ENCODE peak calls at places on chromosomes 2 and 18, in eight cellular contexts. V is transverse colon; D is cardiac muscle cell; O is SJCRH30; A is psoas muscle; M is left ventricle myocardium inferior; P is GM23248; Z is CD4-positive, CD25-positive, alpha-beta regulatory T cell. I is an unnamed sample. For H3K4me1, the result is how much of the 10 kb centered on the place peaks cover.

GRCh38 chr18:3332376-3332775 is 70.4 kb downstream of the MYL12B start:
- DNase-seq in V (no peak), D (peak), O (no peak), A (no peak), M (no peak), P (peak), Z (no peak), I (no peak)

GRCh38 chr2:160510617-160511016 is 17.0 kb upstream of the RBMS1 start:
- DNase-seq in V (no peak), D (peak), O (peak), A (no peak), M (no peak), P (peak), Z (no peak), I (no peak)

GRCh38 chr2:113253453-113253852 is 25.3 kb downstream of the PAX8 start:
- DNase-seq in V (no peak), D (no peak), O (no peak), A (no peak), M (no peak), P (no peak), Z (no peak), I (no peak)

GRCh38 chr2:111037136-111037535 is 83.6 kb upstream of the BCL2L11 start:
- DNase-seq in V (no peak), D (no peak), O (no peak), A (no peak), M (no peak), P (no peak), Z (no peak), I (no peak)

GRCh38 chr2:95260028-95261023 is 13.9 kb upstream of the PROM2 start:
- DNase-seq in V (no peak), D (peak), O (no peak), A (no peak), M (no peak), P (peak), Z (no peak), I (no peak)

GRCh38 chr2:233740875-233741274 is 12.0 kb downstream of the UGT1A3 start:
- DNase-seq in V (no peak), D (no peak), O (no peak), A (no peak), M (no peak), P (no peak), Z (no peak), I (no peak)

GRCh38 chr2:65382776-65383357 is 49.5 kb downstream of the SPRED2 start:
- DNase-seq in V (peak), D (peak), O (peak), A (peak), M (peak), P (peak), Z (peak), I (peak)

GRCh38 chr18:11183621-11184020 is 34.3 kb upstream of the PIEZO2 start:
- DNase-seq in V (no peak), D (no peak), O (no peak), A (no peak), M (no peak), P (peak), Z (no peak), I (no peak)

GRCh38 chr18:22838639-22839487 is 94.3 kb upstream of the RBBP8 start:
- DNase-seq in V (no peak), D (no peak), O (no peak), A (no peak), M (no peak), P (no peak), Z (peak), I (no peak)

GRCh38 chr18:48552130-48552529 is 13.3 kb downstream of the CTIF start:
- DNase-seq in V (no peak), D (no peak), O (no peak), A (no peak), M (no peak), P (no peak), Z (no peak), I (no peak)

GRCh38 chr2:36439084-36439483 is 83.5 kb downstream of the CRIM1 start:
- DNase-seq in V (no peak), D (no peak), O (no peak), A (no peak), M (no peak), P (no peak), Z (no peak), I (no peak)

GRCh38 chr2:36438454-36438977 is 82.9 kb downstream of the CRIM1 start:
- DNase-seq in V (no peak), D (peak), O (peak), A (no peak), M (no peak), P (peak), Z (no peak), I (no peak)

GRCh38 chr2:36441816-36442215 is 86.2 kb downstream of the CRIM1 start:
- DNase-seq in V (no peak), D (peak), O (no peak), A (no peak), M (no peak), P (peak), Z (no peak), I (no peak)

GRCh38 chr2:36444206-36444605 is 88.6 kb downstream of the CRIM1 start:
- DNase-seq in V (no peak), D (no peak), O (no peak), A (no peak), M (no peak), P (no peak), Z (no peak), I (no peak)

DNA sequence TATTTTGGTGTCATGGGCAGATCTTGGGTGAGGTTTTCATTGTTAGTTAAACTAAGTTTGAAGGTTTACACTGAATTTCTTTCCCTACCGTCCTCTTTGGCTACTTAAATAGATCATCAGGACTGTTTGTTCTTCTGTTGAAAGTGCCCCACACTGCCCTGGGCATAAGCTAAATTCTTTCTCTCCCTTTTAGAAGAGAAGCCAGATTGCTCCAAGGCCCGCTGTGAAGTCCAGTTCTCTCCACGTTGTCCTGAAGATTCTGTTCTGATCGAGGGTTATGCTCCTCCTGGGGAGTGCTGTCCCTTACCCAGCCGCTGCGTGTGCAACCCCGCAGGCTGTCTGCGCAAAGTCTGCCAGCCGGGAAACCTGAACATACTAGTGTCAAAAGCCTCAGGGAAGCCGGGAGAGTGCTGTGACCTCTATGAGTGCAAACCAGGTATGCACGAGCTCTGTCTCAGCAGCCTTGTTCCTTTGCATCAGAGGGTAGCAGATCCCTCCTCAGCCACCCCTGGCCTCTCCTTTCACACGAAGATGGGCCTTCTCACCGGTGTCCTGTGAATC is 85.6 kb downstream of the CRIM1 start:
- DNase-seq in V (no peak), D (no peak), O (no peak), A (no peak), M (no peak), P (no peak), Z (no peak), I (no peak)
- H3K4me1 ChIP-seq in V (under half), D (under half), O (under half), A (under half), M (under half), P (half or more), Z (under half), I (under half)

GRCh38 chr2:126657146-126657635 is 1.2 kb downstream of the GYPC start:
- DNase-seq in V (peak), D (peak), O (peak), A (peak), M (peak), P (peak), Z (peak), I (peak)

GRCh38 chr2:126655066-126655465 is 892 bp upstream of the GYPC start:
- DNase-seq in V (no peak), D (no peak), O (peak), A (no peak), M (no peak), P (peak), Z (peak), I (no peak)

GRCh38 chr2:126657636-126658315 is 1.8 kb downstream of the GYPC start:
- DNase-seq in V (peak), D (peak), O (peak), A (peak), M (peak), P (peak), Z (peak), I (peak)

GRCh38 chr2:126655500-126656310 is at the start of gene GYPC:
- DNase-seq in V (peak), D (peak), O (peak), A (peak), M (peak), P (peak), Z (peak), I (peak)

DNA sequence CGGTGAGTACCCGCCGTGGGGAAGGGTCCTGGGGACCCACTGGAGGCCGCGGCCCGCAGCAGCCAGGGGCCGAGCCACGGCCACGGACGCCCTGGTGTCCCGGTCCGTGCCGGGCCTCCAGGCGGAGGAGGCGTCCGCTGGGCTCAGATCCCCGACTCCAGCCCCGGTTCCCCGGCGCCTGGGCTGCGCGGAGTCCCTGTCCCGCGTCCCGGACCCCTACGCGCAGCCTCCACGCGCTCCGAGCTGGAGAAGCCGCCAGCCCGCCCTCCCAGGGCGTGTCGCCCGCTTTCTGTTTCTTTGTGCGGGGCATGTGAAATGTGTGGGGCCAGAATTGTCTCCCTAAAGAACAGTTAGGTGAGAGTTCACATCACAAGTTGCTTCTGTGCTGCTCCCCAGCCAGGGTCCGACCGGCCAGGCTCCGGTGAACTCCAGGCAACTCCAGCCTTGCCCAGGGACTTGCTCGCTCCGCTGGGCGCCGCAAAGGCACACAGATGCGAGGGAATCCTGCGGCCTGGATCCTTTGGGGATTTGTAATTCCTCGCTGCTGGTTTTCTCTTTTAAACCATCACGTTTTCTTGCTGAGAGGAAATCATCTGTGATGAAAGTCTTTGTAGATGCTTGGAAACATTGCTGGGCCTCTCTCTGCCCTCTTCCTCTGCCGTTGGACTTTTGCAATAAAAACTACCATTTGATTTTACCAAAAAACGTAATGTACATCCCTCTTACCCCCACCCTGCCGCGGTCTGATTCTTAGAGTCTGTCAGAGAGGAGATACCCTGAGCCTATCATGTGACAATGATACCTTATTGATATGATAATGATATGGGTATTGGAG is 570 bp downstream of the GYPC start:
- DNase-seq in V (peak), D (peak), O (peak), A (peak), M (peak), P (peak), Z (peak), I (peak)
- H3K4me1 ChIP-seq in V (under half), D (under half), O (under half), A (under half), M (half or more), P (under half), Z (under half), I (under half)

GRCh38 chr2:134323777-134324176 is 69.9 kb downstream of the MGAT5 start:
- DNase-seq in V (no peak), D (no peak), O (no peak), A (no peak), M (no peak), P (no peak), Z (no peak), I (no peak)
- H3K4me1 ChIP-seq in V (under half), D (under half), O (under half), A (under half), M (half or more), P (under half), Z (under half), I (half or more)

GRCh38 chr2:85741811-85742507 is 11.8 kb upstream of the ATOH8 start:
- DNase-seq in V (peak), D (peak), O (peak), A (peak), M (peak), P (peak), Z (no peak), I (no peak)
- H3K4me1 ChIP-seq in V (under half), D (under half), O (half or more), A (half or more), M (half or more), P (half or more), Z (under half), I (under half)

DNA sequence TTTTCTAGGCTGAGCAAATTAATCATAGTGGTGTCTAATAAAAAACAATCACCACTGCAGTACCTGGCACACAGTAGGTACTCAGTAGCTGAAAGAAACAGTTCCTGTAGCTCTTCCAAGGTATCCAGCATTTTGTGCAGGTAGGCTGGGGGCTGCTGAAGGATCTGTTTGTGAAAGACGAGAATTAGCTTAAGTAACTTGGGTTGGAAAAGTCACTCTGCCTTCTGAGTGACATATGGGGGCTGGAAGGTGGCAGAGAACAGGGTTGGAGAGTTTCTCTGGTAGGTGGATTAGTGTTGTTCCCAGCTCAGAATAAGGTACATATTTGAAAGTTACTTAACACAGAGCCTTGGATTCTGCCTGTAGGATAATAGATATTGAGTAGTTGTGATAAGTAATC is 72.8 kb downstream of the FMNL2 start:
- DNase-seq in V (no peak), D (no peak), O (no peak), A (no peak), M (no peak), P (no peak), Z (no peak), I (no peak)
- H3K4me1 ChIP-seq in V (under half), D (under half), O (under half), A (half or more), M (half or more), P (under half), Z (under half), I (under half)

GRCh38 chr2:70125498-70125898 is 38.2 kb downstream of the PCBP1 start:
- DNase-seq in V (no peak), D (no peak), O (no peak), A (no peak), M (no peak), P (no peak), Z (peak), I (no peak)

GRCh38 chr2:70122470-70122869 is 35.2 kb downstream of the PCBP1 start:
- DNase-seq in V (no peak), D (no peak), O (no peak), A (no peak), M (no peak), P (no peak), Z (no peak), I (no peak)

GRCh38 chr2:70124983-70125480 is 37.8 kb downstream of the PCBP1 start:
- DNase-seq in V (peak), D (peak), O (peak), A (peak), M (peak), P (peak), Z (peak), I (peak)

GRCh38 chr2:70123051-70123828 is 36.0 kb downstream of the PCBP1 start:
- DNase-seq in V (peak), D (peak), O (peak), A (peak), M (peak), P (peak), Z (no peak), I (no peak)

DNA sequence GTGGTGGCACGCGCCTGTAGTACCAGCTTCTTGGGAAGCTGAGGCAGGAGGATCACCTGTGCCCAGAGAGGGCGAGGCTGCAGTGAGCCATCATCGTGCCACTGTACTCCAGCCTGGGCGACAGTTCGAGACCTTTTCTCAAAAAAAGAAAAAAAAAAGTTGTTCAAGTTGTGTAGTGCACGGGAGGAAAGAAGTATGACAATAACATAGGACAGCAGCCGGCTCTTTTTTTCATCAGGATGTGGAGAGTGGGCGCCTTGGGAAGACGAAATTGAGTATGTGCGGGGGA is 36.5 kb downstream of the PCBP1 start:
- DNase-seq in V (no peak), D (no peak), O (no peak), A (no peak), M (no peak), P (no peak), Z (no peak), I (no peak)
- H3K4me1 ChIP-seq in V (under half), D (under half), O (under half), A (half or more), M (under half), P (under half), Z (half or more), I (half or more)

GRCh38 chr18:59643740-59644139 is 53.5 kb downstream of the CCBE1 start:
- DNase-seq in V (no peak), D (no peak), O (no peak), A (no peak), M (no peak), P (no peak), Z (no peak), I (no peak)
- H3K4me1 ChIP-seq in V (under half), D (under half), O (under half), A (under half), M (under half), P (under half), Z (under half), I (under half)

GRCh38 chr2:43302311-43303051 is 76.1 kb upstream of the ZFP36L2 start:
- DNase-seq in V (no peak), D (no peak), O (no peak), A (no peak), M (no peak), P (no peak), Z (no peak), I (no peak)
- H3K4me1 ChIP-seq in V (under half), D (under half), O (under half), A (under half), M (half or more), P (under half), Z (under half), I (under half)

DNA sequence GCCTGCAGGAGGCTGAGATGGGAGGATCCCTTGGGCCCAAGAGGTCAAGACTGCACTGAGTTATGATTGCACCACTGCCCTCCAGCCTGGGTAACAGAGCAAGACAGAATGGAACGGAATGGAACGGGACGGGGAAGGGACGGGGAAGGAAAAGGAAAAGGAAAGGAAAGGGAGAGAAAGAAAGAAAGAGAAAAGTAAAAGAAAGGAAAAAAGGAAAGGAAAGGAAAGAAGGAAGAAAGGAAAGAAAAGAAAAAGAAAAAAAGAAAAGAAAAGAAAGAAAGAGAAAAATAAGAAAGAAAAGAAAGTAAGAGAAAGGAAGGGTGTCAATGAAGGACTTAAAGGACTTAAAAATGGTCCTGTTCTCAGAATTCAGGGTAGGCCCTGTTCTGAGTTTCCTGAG is 4.3 kb upstream of the SPOPL start:
- DNase-seq in V (no peak), D (no peak), O (no peak), A (no peak), M (no peak), P (no peak), Z (no peak), I (no peak)
- H3K4me1 ChIP-seq in V (under half), D (under half), O (under half), A (under half), M (under half), P (under half), Z (under half), I (under half)

I was measured in CD8-positive, alpha-beta memory T cell.